ENCODE peak calls at places on chromosomes 7 and 10, in four cellular contexts. O is endothelial cell of umbilical vein, Z is K562, A is GM12878. G is an unnamed sample.

GRCh38 chr7:101996131-101996691 is 178.8 kb downstream of the CUX1 start:
- DNase-seq in O (no peak), Z (no peak), A (no peak), G (no peak)

GRCh38 chr7:140085447-140085846 is 22.7 kb upstream of the PARP12 start:
- DNase-seq in O (no peak), Z (no peak), A (no peak), G (no peak)

GRCh38 chr7:135795846-135796570 is 47.4 kb upstream of the FAM180A start:
- DNase-seq in O (no peak), Z (no peak), A (no peak), G (no peak)

GRCh38 chr10:122648599-122649428 is 50.8 kb downstream of the C10orf120 start:
- DNase-seq in O (peak; percentile 50), Z (peak; percentile 39), A (no peak), G (peak; percentile 31)

GRCh38 chr10:70344144-70344543 is 38.3 kb downstream of the LRRC20 start:
- DNase-seq in O (no peak), Z (no peak), A (no peak), G (no peak)

GRCh38 chr10:82497451-82497850 is 622.5 kb downstream of the NRG3 start:
- DNase-seq in O (peak; percentile 16), Z (no peak), A (no peak), G (no peak)

GRCh38 chr10:91007656-91008055 is 86.8 kb upstream of the ANKRD1 start:
- DNase-seq in O (no peak), Z (no peak), A (no peak), G (no peak)

GRCh38 chr10:2984682-2985081 is 82.7 kb upstream of the PFKP start:
- DNase-seq in O (no peak), Z (no peak), A (no peak), G (no peak)

GRCh38 chr7:128168667-128169210 is 72.3 kb upstream of the LEP start:
- DNase-seq in O (peak; percentile 12), Z (peak; percentile 86), A (no peak), G (no peak)

GRCh38 chr7:156962145-156962544 is 12.6 kb downstream of the NOM1 start:
- DNase-seq in O (no peak), Z (no peak), A (no peak), G (no peak)

GRCh38 chr7:2381881-2382509 is 21.4 kb upstream of the CHST12 start:
- DNase-seq in O (no peak), Z (no peak), A (no peak), G (no peak)

GRCh38 chr7:116697761-116698160 is 25.8 kb downstream of the MET start:
- DNase-seq in O (no peak), Z (no peak), A (no peak), G (no peak)

GRCh38 chr7:136123352-136123751 is 146.2 kb upstream of the MTPN start:
- DNase-seq in O (no peak), Z (no peak), A (no peak), G (no peak)

GRCh38 chr7:25663877-25664276 is 435.6 kb upstream of the NPVF start:
- DNase-seq in O (no peak), Z (no peak), A (no peak), G (no peak)

GRCh38 chr10:131085586-131085860 is 226.0 kb downstream of the TCERG1L start:
- DNase-seq in O (no peak), Z (no peak), A (no peak), G (no peak)

GRCh38 chr7:85376589-85376988 is 189.7 kb upstream of the SEMA3D start:
- DNase-seq in O (no peak), Z (no peak), A (no peak), G (no peak)

GRCh38 chr10:78846071-78846470 is 222.7 kb upstream of the ZMIZ1 start:
- DNase-seq in O (no peak), Z (no peak), A (no peak), G (no peak)

GRCh38 chr10:48608279-48608681 is 3.4 kb upstream of the ARHGAP22 start:
- DNase-seq in O (no peak), Z (peak; percentile 77), A (peak; percentile 48), G (no peak)

GRCh38 chr7:7136423-7136822 is 45.9 kb upstream of the C1GALT1 start:
- DNase-seq in O (peak; percentile 5), Z (no peak), A (no peak), G (no peak)

GRCh38 chr7:28145090-28145626 is 35.4 kb downstream of the JAZF1 start:
- DNase-seq in O (no peak), Z (no peak), A (no peak), G (no peak)

GRCh38 chr7:3158501-3158900 is 114.8 kb upstream of the CARD11 start:
- DNase-seq in O (no peak), Z (no peak), A (no peak), G (no peak)

DNA sequence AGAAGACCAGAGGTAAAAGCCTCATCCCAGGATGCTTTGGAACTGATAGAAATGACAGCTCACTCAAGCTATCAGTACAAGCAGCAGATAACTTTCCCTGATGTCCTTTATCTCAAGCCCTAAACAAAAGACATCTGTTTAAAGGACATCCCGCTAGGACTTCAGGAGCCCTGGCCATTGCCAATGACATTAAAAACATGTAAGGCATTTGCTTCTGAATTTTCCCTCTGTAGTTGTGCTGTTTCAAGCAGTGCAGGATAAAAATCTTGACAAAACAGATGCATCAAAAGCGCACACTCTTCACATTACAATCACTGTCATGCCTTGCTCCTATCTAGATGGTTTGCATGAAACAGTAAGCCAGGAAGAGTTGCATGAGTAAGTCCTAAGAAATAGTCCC is 159.8 kb downstream of the AOAH start:
- DNase-seq in O (no peak), Z (no peak), A (no peak), G (no peak)
- TF ChIP-seq FOS in O (no peak), Z (no peak), A (no peak), G (no peak)

GRCh38 chr7:5417106-5418071 is 6.2 kb downstream of the TNRC18 start:
- DNase-seq in O (no peak), Z (no peak), A (no peak), G (peak; percentile 54)
- H3K9ac ChIP-seq in O (no peak overlapping the region), Z (no peak overlapping the region), A (no peak overlapping the region), G (peak overlapping the region; percentile 76)

GRCh38 chr7:19094971-19095370 is 22.5 kb downstream of the TWIST1 start:
- DNase-seq in O (no peak), Z (no peak), A (no peak), G (no peak)

GRCh38 chr7:19091871-19092270 is 25.6 kb downstream of the TWIST1 start:
- DNase-seq in O (no peak), Z (no peak), A (no peak), G (no peak)

GRCh38 chr7:19098510-19098909 is 18.9 kb downstream of the TWIST1 start:
- DNase-seq in O (no peak), Z (no peak), A (no peak), G (no peak)

GRCh38 chr7:19097165-19097885 is 20.1 kb downstream of the TWIST1 start:
- DNase-seq in O (no peak), Z (no peak), A (no peak), G (no peak)

DNA sequence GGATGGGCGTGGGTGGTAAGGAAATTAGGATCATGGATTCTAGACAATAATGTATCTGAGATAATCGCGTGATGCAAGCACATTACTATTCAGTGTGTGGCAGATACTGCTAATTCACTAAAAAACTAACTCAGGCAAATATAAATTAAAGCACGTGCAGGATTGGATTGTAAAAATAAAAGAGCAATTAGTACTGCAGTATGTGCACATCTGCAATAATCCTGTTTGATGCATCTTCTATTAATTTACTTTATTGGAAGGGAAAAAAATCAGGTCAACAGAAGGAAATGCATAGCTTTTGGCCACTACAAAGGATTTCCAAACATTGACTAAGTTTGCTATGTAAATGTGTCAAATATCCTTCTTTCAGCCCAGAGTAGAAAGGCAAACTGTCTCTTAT is 22.0 kb downstream of the TWIST1 start:
- DNase-seq in O (no peak), Z (no peak), A (no peak), G (no peak)
- H3K27ac ChIP-seq in O (no peak overlapping the region), Z (no peak overlapping the region), A (no peak overlapping the region), G (no peak overlapping the region)

GRCh38 chr10:93995598-93996271 is 2.0 kb downstream of the PLCE1 start:
- DNase-seq in O (no peak), Z (no peak), A (no peak), G (peak; percentile 68)
- TF ChIP-seq FOS in O (no peak), Z (no peak), A (no peak), G (no peak)

DNA sequence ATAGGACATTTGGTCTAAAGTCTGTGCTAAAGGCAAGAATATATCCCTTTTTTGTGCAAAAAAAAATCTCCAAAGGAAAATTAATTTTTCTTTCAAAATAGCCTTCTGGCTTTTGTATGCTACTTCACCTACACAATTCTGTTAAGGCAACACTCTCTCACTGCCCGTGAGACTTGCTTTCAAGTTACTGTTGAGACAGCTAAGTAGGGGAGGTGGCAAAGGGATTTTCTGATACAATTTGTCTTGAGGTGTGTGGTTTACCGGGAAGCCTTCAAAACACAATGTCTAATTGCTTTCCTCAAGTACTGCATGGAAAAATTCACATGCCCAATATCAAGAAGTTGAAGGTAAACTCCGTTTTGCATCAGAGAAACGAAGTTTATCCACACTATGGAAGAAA is 50.8 kb upstream of the RSU1 start:
- DNase-seq in O (no peak), Z (no peak), A (no peak), G (no peak)
- H3K9ac ChIP-seq in O (no peak overlapping the region), Z (no peak overlapping the region), A (no peak overlapping the region), G (peak overlapping the region; percentile 29)

GRCh38 chr10:100881552-100882250 is 31.1 kb upstream of the SLF2 start:
- DNase-seq in O (no peak), Z (no peak), A (no peak), G (no peak)
- H3K27ac ChIP-seq in O (no peak overlapping the region), Z (no peak overlapping the region), A (no peak overlapping the region), G (no peak overlapping the region)

G was measured in IMR-90.